ENCODE peak calls at places on chromosomes 5 and 9, in five cellular contexts. C is SW480, E is ELR, G is lower leg skin, Q is T follicular helper cell. U is an unnamed sample.

GRCh38 chr9:93658184-93658925 is 82.0 kb downstream of the PHF2 start:
- DNase-seq in C (no peak), E (no peak), G (no peak), Q (no peak), U (no peak)

GRCh38 chr9:125915606-125916005 is 168.4 kb downstream of the PBX3 start:
- DNase-seq in C (no peak), E (no peak), G (no peak), Q (no peak), U (no peak)

GRCh38 chr9:109444771-109445320 is 53.3 kb downstream of the PTPN3 start:
- DNase-seq in C (no peak), E (no peak), G (no peak), Q (no peak), U (no peak)

GRCh38 chr9:131936929-131937328 is 142.7 kb downstream of the MED27 start:
- DNase-seq in C (no peak), E (no peak), G (no peak), Q (no peak), U (no peak)

GRCh38 chr9:76905984-76906861 is at the start of gene PRUNE2:
- DNase-seq in C (peak), E (peak), G (no peak), Q (no peak), U (peak)

GRCh38 chr9:35690447-35691324 is 961 bp upstream of the TPM2 start:
- DNase-seq in C (peak), E (peak), G (peak), Q (peak), U (peak)

GRCh38 chr5:161420526-161420925 is 126.0 kb downstream of the GABRB2 start:
- DNase-seq in C (no peak), E (no peak), G (no peak), Q (no peak), U (no peak)

GRCh38 chr5:89343666-89344065 is 460.7 kb upstream of the MEF2C start:
- DNase-seq in C (peak), E (no peak), G (no peak), Q (no peak), U (no peak)

GRCh38 chr9:78783743-78784142 is 486.8 kb downstream of the PSAT1 start:
- DNase-seq in C (no peak), E (peak), G (no peak), Q (no peak), U (no peak)

GRCh38 chr9:127384901-127385300 is 12.1 kb upstream of the SLC2A8 start:
- DNase-seq in C (no peak), E (no peak), G (no peak), Q (no peak), U (no peak)

GRCh38 chr9:26800322-26800721 is 92.3 kb downstream of the CAAP1 start:
- DNase-seq in C (no peak), E (no peak), G (no peak), Q (no peak), U (no peak)

GRCh38 chr9:72315089-72315509 is 49.9 kb downstream of the ZFAND5 start:
- DNase-seq in C (peak), E (peak), G (peak), Q (no peak), U (peak)

U was measured in A172.